ENCODE peak calls at places on chromosomes 12 and 14, in four cellular contexts. One of them, this sample, is unnamed.

GRCh38 chr14:55846852-55847471 is 267.0 kb downstream of the KTN1 start:
- DNase-seq in neural progenitor cell: no peak
- DNase-seq in A549: no peak
- DNase-seq in small intestine: no peak
- DNase-seq in this sample: no peak

GRCh38 chr14:69673099-69673498 is 61.7 kb downstream of the SUSD6 start:
- DNase-seq in A549: no peak
- DNase-seq in small intestine: peak
- DNase-seq in neural progenitor cell: no peak
- DNase-seq in this sample: no peak

GRCh38 chr12:128783129-128783574 is 40.6 kb downstream of the SLC15A4 start:
- DNase-seq in A549: no peak
- DNase-seq in neural progenitor cell: no peak
- DNase-seq in small intestine: no peak
- DNase-seq in this sample: no peak

GRCh38 chr14:90758959-90759358 is 57.3 kb downstream of the TTC7B start:
- DNase-seq in neural progenitor cell: no peak
- DNase-seq in A549: no peak
- DNase-seq in small intestine: no peak
- DNase-seq in this sample: no peak

GRCh38 chr14:33512201-33512600 is 438.7 kb downstream of the EGLN3 start:
- DNase-seq in A549: no peak
- DNase-seq in neural progenitor cell: no peak
- DNase-seq in small intestine: no peak
- DNase-seq in this sample: no peak

GRCh38 chr14:31122098-31122611 is 85.4 kb downstream of the HECTD1 start:
- DNase-seq in neural progenitor cell: no peak
- DNase-seq in A549: no peak
- DNase-seq in small intestine: no peak
- DNase-seq in this sample: no peak

GRCh38 chr12:109202770-109203169 is 86.4 kb downstream of the ACACB start:
- DNase-seq in neural progenitor cell: no peak
- DNase-seq in A549: no peak
- DNase-seq in small intestine: no peak
- DNase-seq in this sample: no peak

GRCh38 chr12:113473942-113474341 is 2.3 kb upstream of the LHX5 start:
- DNase-seq in small intestine: no peak
- DNase-seq in neural progenitor cell: peak
- DNase-seq in A549: no peak
- DNase-seq in this sample: no peak

GRCh38 chr12:53596920-53597363 is 29.2 kb downstream of the ATF7 start:
- DNase-seq in neural progenitor cell: peak
- DNase-seq in A549: no peak
- DNase-seq in small intestine: no peak
- DNase-seq in this sample: no peak

GRCh38 chr12:31736472-31736871 is 7.7 kb upstream of the AMN1 start:
- DNase-seq in neural progenitor cell: no peak
- DNase-seq in small intestine: no peak
- DNase-seq in A549: peak
- DNase-seq in this sample: no peak

GRCh38 chr14:24605435-24606190 is 3.9 kb downstream of the GZMH start:
- DNase-seq in neural progenitor cell: peak
- DNase-seq in small intestine: peak
- DNase-seq in A549: peak
- DNase-seq in this sample: peak

GRCh38 chr14:63273717-63274673 is 44.7 kb downstream of the GPHB5 start:
- DNase-seq in neural progenitor cell: no peak
- DNase-seq in small intestine: no peak
- DNase-seq in A549: no peak
- DNase-seq in this sample: no peak

GRCh38 chr12:132046561-132046960 is 96.8 kb downstream of the EP400 start:
- DNase-seq in small intestine: no peak
- DNase-seq in neural progenitor cell: no peak
- DNase-seq in A549: no peak
- DNase-seq in this sample: no peak

GRCh38 chr14:104723651-104724406 is at the start of gene ADSS1:
- DNase-seq in neural progenitor cell: peak
- DNase-seq in A549: peak
- DNase-seq in small intestine: peak
- DNase-seq in this sample: peak

GRCh38 chr14:50336428-50336827 is 24.3 kb downstream of the DMAC2L start:
- DNase-seq in A549: no peak
- DNase-seq in neural progenitor cell: no peak
- DNase-seq in small intestine: no peak
- DNase-seq in this sample: no peak

GRCh38 chr14:50340045-50340444 is 27.9 kb downstream of the DMAC2L start:
- DNase-seq in small intestine: peak
- DNase-seq in A549: no peak
- DNase-seq in neural progenitor cell: no peak
- DNase-seq in this sample: no peak

GRCh38 chr14:50340945-50341344 is 28.8 kb downstream of the DMAC2L start:
- DNase-seq in small intestine: no peak
- DNase-seq in neural progenitor cell: peak
- DNase-seq in A549: no peak
- DNase-seq in this sample: peak

GRCh38 chr14:50339178-50339804 is 27.2 kb downstream of the DMAC2L start:
- DNase-seq in small intestine: peak
- DNase-seq in A549: no peak
- DNase-seq in neural progenitor cell: no peak
- DNase-seq in this sample: no peak

GRCh38 chr14:50338547-50338946 is 26.4 kb downstream of the DMAC2L start:
- DNase-seq in neural progenitor cell: no peak
- DNase-seq in small intestine: peak
- DNase-seq in A549: no peak
- DNase-seq in this sample: no peak
- H3K27ac ChIP-seq in neural progenitor cell: no peak
- H3K27ac ChIP-seq in small intestine: peak
- H3K27ac ChIP-seq in A549: no peak
- H3K27ac ChIP-seq in this sample: no peak

GRCh38 chr12:121669525-121669908 is at the start of gene MORN3:
- DNase-seq in neural progenitor cell: no peak
- DNase-seq in A549: no peak
- DNase-seq in small intestine: no peak
- DNase-seq in this sample: no peak

GRCh38 chr12:121668750-121669524 is 517 bp downstream of the MORN3 start:
- DNase-seq in A549: peak
- DNase-seq in small intestine: no peak
- DNase-seq in neural progenitor cell: peak
- DNase-seq in this sample: peak

DNA sequence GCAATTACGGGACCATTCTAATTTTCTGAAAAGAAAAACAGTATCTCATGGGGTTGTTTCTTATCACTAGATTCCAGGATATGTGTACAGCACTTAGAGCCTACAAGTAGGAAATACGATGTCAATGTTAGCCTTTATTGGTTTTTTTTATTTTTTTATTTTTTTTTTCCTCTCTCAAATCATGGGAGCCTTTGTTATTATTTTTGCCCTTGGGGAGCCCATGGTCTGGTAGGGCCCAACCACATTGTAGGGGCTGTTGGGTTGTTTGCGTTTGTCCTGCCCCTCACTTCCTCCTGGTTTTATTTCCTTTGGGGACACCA is 5.9 kb downstream of the MORN3 start:
- DNase-seq in small intestine: no peak
- DNase-seq in A549: no peak
- DNase-seq in neural progenitor cell: no peak
- DNase-seq in this sample: no peak
- H3K27ac ChIP-seq in small intestine: no peak
- H3K27ac ChIP-seq in A549: no peak
- H3K27ac ChIP-seq in neural progenitor cell: no peak
- H3K27ac ChIP-seq in this sample: no peak

GRCh38 chr14:92903359-92903758 is 19.6 kb upstream of the CHGA start:
- DNase-seq in small intestine: no peak
- DNase-seq in neural progenitor cell: no peak
- DNase-seq in A549: no peak
- DNase-seq in this sample: no peak

GRCh38 chr14:92907316-92907911 is 15.5 kb upstream of the CHGA start:
- DNase-seq in small intestine: no peak
- DNase-seq in neural progenitor cell: no peak
- DNase-seq in A549: no peak
- DNase-seq in this sample: no peak

GRCh38 chr14:92906823-92907222 is 16.1 kb upstream of the CHGA start:
- DNase-seq in neural progenitor cell: no peak
- DNase-seq in small intestine: no peak
- DNase-seq in A549: no peak
- DNase-seq in this sample: no peak

GRCh38 chr14:92906420-92906819 is 16.5 kb upstream of the CHGA start:
- DNase-seq in neural progenitor cell: no peak
- DNase-seq in small intestine: no peak
- DNase-seq in A549: no peak
- DNase-seq in this sample: no peak

GRCh38 chr14:92905667-92906066 is 17.3 kb upstream of the CHGA start:
- DNase-seq in small intestine: no peak
- DNase-seq in neural progenitor cell: no peak
- DNase-seq in A549: no peak
- DNase-seq in this sample: no peak
- H3K27ac ChIP-seq in small intestine: no peak
- H3K27ac ChIP-seq in neural progenitor cell: no peak
- H3K27ac ChIP-seq in A549: no peak
- H3K27ac ChIP-seq in this sample: no peak

DNA sequence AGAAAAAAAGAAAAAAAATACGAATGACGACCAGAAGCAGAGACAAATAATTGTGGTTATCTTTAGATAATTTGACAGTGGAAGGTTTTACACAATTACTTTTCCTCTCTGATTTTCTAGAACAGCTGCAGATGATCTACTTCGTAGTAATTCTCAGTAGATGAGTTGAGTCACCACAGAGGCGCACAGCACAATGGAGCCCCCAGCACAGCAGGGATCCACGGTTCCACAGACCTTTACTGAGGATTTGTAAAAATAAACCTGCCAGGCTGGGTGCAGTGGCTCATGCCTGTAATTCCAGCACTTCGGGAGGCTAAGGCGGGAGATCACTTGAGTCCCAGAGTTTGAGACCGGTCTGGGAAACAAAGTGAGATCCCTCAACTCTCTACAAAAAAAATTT is 29.3 kb downstream of the AMN start:
- DNase-seq in A549: no peak
- DNase-seq in neural progenitor cell: no peak
- DNase-seq in small intestine: no peak
- DNase-seq in this sample: no peak
- H3K27ac ChIP-seq in A549: no peak
- H3K27ac ChIP-seq in neural progenitor cell: no peak
- H3K27ac ChIP-seq in small intestine: no peak
- H3K27ac ChIP-seq in this sample: no peak

GRCh38 chr12:119202121-119202527 is 23.4 kb downstream of the HSPB8 start:
- DNase-seq in neural progenitor cell: no peak
- DNase-seq in A549: no peak
- DNase-seq in small intestine: no peak
- DNase-seq in this sample: no peak
- H3K27ac ChIP-seq in neural progenitor cell: no peak
- H3K27ac ChIP-seq in A549: no peak
- H3K27ac ChIP-seq in small intestine: no peak
- H3K27ac ChIP-seq in this sample: no peak